ENCODE peak calls at places on chromosomes 11 and 22, in nine cellular contexts. X is T-cell; L is iris pigment epithelial cell; N is nephron progenitor cell; O is progenitor cell of endocrine pancreas; F is anterior cingulate cortex; S is mesendoderm; C is Ammon's horn; Z is activated CD8-positive, alpha-beta memory T cell treated with anti-CD3 and anti-CD28 coated beads, Interleukin-2, amount 50 U/mL, for 4 hours. P is an unnamed sample.

GRCh38 chr11:82864268-82864667 is 36.0 kb downstream of the PRCP start:
- DNase-seq in L (peak), X (peak), F (peak), S (peak), N (peak), O (peak), C (peak), Z (no peak), P (peak)

GRCh38 chr11:14907411-14908213 is 15.6 kb upstream of the CYP2R1 start:
- DNase-seq in Z (peak), C (peak), L (peak), F (peak), S (peak), N (peak), O (peak), X (peak), P (peak)

GRCh38 chr22:19723165-19723989 is at the start of gene GP1BB:
- DNase-seq in S (peak), O (no peak), L (no peak), F (no peak), N (peak), X (peak), Z (no peak), C (no peak), P (peak)

GRCh38 chr11:64260147-64260708 is 8.9 kb downstream of the PLCB3 start:
- DNase-seq in X (no peak), S (no peak), C (no peak), N (no peak), L (no peak), F (no peak), Z (no peak), O (no peak), P (no peak)

GRCh38 chr22:39117585-39118191 is 20.6 kb downstream of the APOBEC3H start:
- DNase-seq in X (peak), Z (peak), L (peak), S (peak), N (peak), C (peak), F (no peak), O (no peak), P (peak)

GRCh38 chr11:47468598-47469214 is 19.8 kb upstream of the RAPSN start:
- DNase-seq in L (peak), S (no peak), X (no peak), C (no peak), Z (no peak), F (no peak), O (no peak), N (no peak), P (no peak)

GRCh38 chr22:44870021-44870420 is 117.6 kb downstream of the ARHGAP8 start:
- DNase-seq in O (no peak), N (no peak), X (no peak), L (peak), S (peak), C (peak), Z (no peak), F (no peak), P (peak)

GRCh38 chr11:130314184-130314748 is 451 bp downstream of the ZBTB44 start:
- DNase-seq in C (peak), X (peak), S (no peak), O (peak), F (peak), L (peak), Z (peak), N (peak), P (peak)

GRCh38 chr11:64239662-64240466 is 1.0 kb upstream of the FKBP2 start:
- DNase-seq in N (no peak), L (no peak), X (no peak), O (no peak), F (no peak), C (peak), Z (no peak), S (no peak), P (no peak)

GRCh38 chr11:129374993-129375721 is 491 bp upstream of the BARX2 start:
- DNase-seq in X (no peak), S (peak), O (peak), Z (no peak), F (no peak), L (peak), N (peak), C (no peak), P (peak)

GRCh38 chr22:20015187-20015625 is 1.4 kb downstream of the ARVCF start:
- DNase-seq in L (no peak), F (no peak), N (no peak), X (no peak), C (no peak), Z (no peak), O (no peak), S (no peak), P (no peak)

GRCh38 chr22:36331912-36332622 is 55.7 kb downstream of the MYH9 start:
- DNase-seq in N (no peak), F (no peak), C (no peak), O (no peak), L (peak), X (peak), Z (peak), S (peak), P (peak)

GRCh38 chr11:134999490-135000066 is 587.5 kb upstream of the B3GAT1 start:
- DNase-seq in C (no peak), L (no peak), N (peak), Z (no peak), O (no peak), S (peak), F (no peak), X (no peak), P (no peak)

GRCh38 chr22:41487037-41487963 is 18.4 kb downstream of the ACO2 start:
- DNase-seq in F (no peak), N (no peak), L (no peak), S (no peak), Z (no peak), C (no peak), X (no peak), O (no peak), P (peak)

GRCh38 chr11:71145368-71145767 is 107.0 kb downstream of the SHANK2 start:
- DNase-seq in C (no peak), O (no peak), X (no peak), N (no peak), F (no peak), Z (no peak), L (no peak), S (no peak), P (no peak)

GRCh38 chr11:130623909-130624668 is 175.6 kb downstream of the ADAMTS15 start:
- DNase-seq in Z (no peak), S (no peak), C (no peak), X (no peak), O (no peak), L (peak), F (no peak), N (no peak), P (no peak)

GRCh38 chr11:12840871-12841516 is 166.8 kb downstream of the TEAD1 start:
- DNase-seq in Z (no peak), N (no peak), F (no peak), S (no peak), O (no peak), L (no peak), C (no peak), X (no peak), P (no peak)

GRCh38 chr11:69515271-69516245 is 34.1 kb downstream of the LINC01488 start:
- DNase-seq in X (no peak), Z (no peak), N (no peak), S (no peak), O (no peak), L (no peak), F (no peak), C (peak), P (no peak)

GRCh38 chr11:74325649-74326645 is 14.5 kb upstream of the P4HA3 start:
- DNase-seq in N (no peak), L (peak), C (peak), F (peak), O (no peak), X (no peak), Z (no peak), S (no peak), P (no peak)

GRCh38 chr11:10752486-10752885 is 1.4 kb downstream of the CTR9 start:
- DNase-seq in S (no peak), N (no peak), C (no peak), L (no peak), O (no peak), F (no peak), Z (no peak), X (no peak), P (no peak)

GRCh38 chr11:134380785-134381184 is 31.3 kb downstream of the B3GAT1 start:
- DNase-seq in O (no peak), N (no peak), L (no peak), F (no peak), S (no peak), Z (no peak), X (no peak), C (no peak), P (no peak)

GRCh38 chr11:88402784-88403183 is 65.2 kb upstream of the CTSC start:
- DNase-seq in S (no peak), F (no peak), X (no peak), L (peak), C (no peak), O (no peak), Z (no peak), N (no peak), P (no peak)

GRCh38 chr11:13277719-13278619 is at the start of gene BMAL1:
- DNase-seq in C (peak), X (peak), N (no peak), L (peak), S (peak), F (no peak), Z (peak), O (peak), P (peak)

GRCh38 chr22:50660306-50660705 is 12.3 kb upstream of the SHANK3 start:
- DNase-seq in N (no peak), Z (no peak), X (no peak), O (no peak), S (no peak), C (no peak), F (no peak), L (no peak), P (no peak)

GRCh38 chr11:77068461-77069335 is 1.9 kb downstream of the CAPN5 start:
- DNase-seq in S (no peak), O (no peak), F (no peak), N (no peak), C (no peak), X (no peak), Z (no peak), L (no peak), P (no peak)

GRCh38 chr22:49580024-49580423 is 247.6 kb downstream of the BRD1 start:
- DNase-seq in C (no peak), Z (no peak), F (no peak), X (no peak), S (no peak), N (no peak), O (no peak), L (no peak), P (no peak)

GRCh38 chr11:66100272-66101037 is 30.4 kb downstream of the PACS1 start:
- DNase-seq in O (no peak), N (no peak), X (peak), Z (peak), L (peak), S (no peak), F (peak), C (peak), P (peak)

GRCh38 chr11:119878990-119879389 is 150.0 kb upstream of the NECTIN1 start:
- DNase-seq in S (no peak), O (no peak), X (no peak), C (peak), F (no peak), Z (no peak), N (no peak), L (no peak), P (peak)

GRCh38 chr11:32890843-32891656 is 1.6 kb upstream of the QSER1 start:
- DNase-seq in Z (no peak), F (no peak), X (no peak), S (peak), L (no peak), N (no peak), C (no peak), O (no peak), P (peak)

GRCh38 chr22:20240900-20241299 is 27.2 kb downstream of the RTN4R start:
- DNase-seq in F (no peak), L (no peak), X (no peak), O (no peak), N (no peak), C (no peak), S (no peak), Z (no peak), P (no peak)

GRCh38 chr11:74354036-74354435 is 42.6 kb upstream of the P4HA3 start:
- DNase-seq in S (no peak), C (no peak), O (no peak), F (no peak), L (peak), N (no peak), Z (no peak), X (no peak), P (no peak)

GRCh38 chr22:33985506-33985905 is 65.2 kb upstream of the LARGE1 start:
- DNase-seq in L (no peak), X (no peak), N (no peak), S (no peak), F (no peak), C (no peak), O (no peak), Z (no peak), P (no peak)

GRCh38 chr11:12963051-12963450 is 46.1 kb upstream of the RASSF10 start:
- DNase-seq in L (no peak), C (no peak), X (no peak), Z (no peak), F (no peak), N (no peak), O (no peak), S (no peak), P (no peak)

GRCh38 chr11:25741886-25742285 is 590.0 kb upstream of the ANO3 start:
- DNase-seq in O (no peak), X (no peak), C (no peak), S (no peak), L (no peak), N (no peak), Z (no peak), F (no peak), P (no peak)

GRCh38 chr11:102791271-102792036 is 6.5 kb downstream of the MMP1 start:
- DNase-seq in Z (no peak), X (no peak), F (no peak), O (no peak), L (peak), N (no peak), S (no peak), C (no peak), P (peak)

GRCh38 chr11:15690326-15690725 is 575.6 kb downstream of the INSC start:
- DNase-seq in C (no peak), O (no peak), S (no peak), F (no peak), X (no peak), L (no peak), N (no peak), Z (no peak), P (no peak)

GRCh38 chr22:37662039-37662438 is 3.5 kb downstream of the PDXP start:
- DNase-seq in O (no peak), S (no peak), X (no peak), F (no peak), Z (no peak), C (no peak), L (no peak), N (no peak), P (no peak)

P was measured in small intestine.